ENCODE peak calls at places on chromosome 14, in six cellular contexts. T is iris pigment epithelial cell, S is adrenal gland, W is HS-27A, V is fibroblast of the conjunctiva, C is kidney glomerular epithelial cell. G is an unnamed sample.
A peak's percentile ranks its signal among the peaks of the same experiment; 100 is the strongest.

GRCh38 chr14:80260649-80261048 is 49.3 kb upstream of the DIO2 start:
- DNase-seq in C (no peak), W (no peak), T (no peak), S (no peak), V (no peak), G (no peak)

GRCh38 chr14:89179891-89180404 is 237.1 kb downstream of the FOXN3 start:
- DNase-seq in V (no peak), S (no peak), W (no peak), T (no peak), C (no peak), G (no peak)

GRCh38 chr14:68174446-68174845 is 354.9 kb downstream of the RAD51B start:
- DNase-seq in S (no peak), V (no peak), T (peak; percentile 17), W (no peak), C (peak; percentile 63), G (no peak)

GRCh38 chr14:79802096-79802495 is 409.2 kb downstream of the DIO2 start:
- DNase-seq in S (no peak), W (no peak), C (no peak), V (no peak), T (no peak), G (no peak)

GRCh38 chr14:77439861-77440260 is 16.5 kb upstream of the NOXRED1 start:
- DNase-seq in T (no peak), W (no peak), V (no peak), S (no peak), C (no peak), G (no peak)

GRCh38 chr14:25003537-25003936 is 46.4 kb downstream of the STXBP6 start:
- DNase-seq in S (no peak), C (no peak), T (peak; percentile 55), W (no peak), V (no peak), G (no peak)

GRCh38 chr14:103003850-103004249 is 53.5 kb downstream of the CDC42BPB start:
- DNase-seq in W (no peak), S (no peak), C (no peak), V (no peak), T (no peak), G (no peak)

GRCh38 chr14:101251812-101252442 is 309.4 kb upstream of the DIO3 start:
- DNase-seq in T (no peak), C (no peak), S (no peak), V (no peak), W (no peak), G (no peak)

GRCh38 chr14:64337901-64338615 is 43.9 kb upstream of the ESR2 start:
- DNase-seq in V (peak; percentile 24), T (peak; percentile 46), C (peak; percentile 69), S (peak; percentile 35), W (peak; percentile 31), G (peak; percentile 71)

GRCh38 chr14:103514596-103515421 is 7.8 kb downstream of the CKB start:
- DNase-seq in T (no peak), V (no peak), S (no peak), C (no peak), W (no peak), G (no peak)

GRCh38 chr14:68195126-68195525 is 375.5 kb downstream of the RAD51B start:
- DNase-seq in C (no peak), T (no peak), W (no peak), V (no peak), S (no peak), G (no peak)

GRCh38 chr14:72550513-72550912 is 343.4 kb downstream of the DPF3 start:
- DNase-seq in S (no peak), T (no peak), C (peak; percentile 18), V (no peak), W (no peak), G (no peak)

GRCh38 chr14:89266754-89267153 is 150.3 kb downstream of the FOXN3 start:
- DNase-seq in C (no peak), V (no peak), S (no peak), T (peak; percentile 30), W (no peak), G (no peak)

GRCh38 chr14:88346048-88346639 is 23.1 kb upstream of the KCNK10 start:
- DNase-seq in S (no peak), V (no peak), W (no peak), T (no peak), C (no peak), G (no peak)

G was measured in ACHN.